ENCODE peak calls at places on chromosomes 5 and 9, in seven cellular contexts. X is IMR-90, N is HepG2, V is SK-N-SH, R is A549, H is K562, C is H1. B is an unnamed sample.

GRCh38 chr5:168892618-168893017 is 313.4 kb upstream of the PANK3 start:
- DNase-seq in C (no peak), N (no peak), H (no peak), X (no peak), R (no peak), V (no peak), B (no peak)

GRCh38 chr5:144436007-144436406 is 265.3 kb downstream of the KCTD16 start:
- DNase-seq in V (no peak), X (no peak), R (no peak), H (no peak), C (no peak), N (no peak), B (no peak)

GRCh38 chr5:116300016-116300601 is 215.3 kb downstream of the COMMD10 start:
- DNase-seq in N (no peak), X (no peak), R (no peak), V (no peak), C (no peak), H (no peak), B (no peak)

GRCh38 chr9:6827370-6827949 is 69.7 kb downstream of the KDM4C start:
- DNase-seq in H (peak; percentile 24), X (peak; percentile 54), C (peak; percentile 63), V (peak; percentile 67), R (peak; percentile 51), N (peak; percentile 71), B (peak; percentile 16)

GRCh38 chr9:108300296-108301287 is 555.2 kb downstream of the ACTL7B start:
- DNase-seq in X (no peak), V (no peak), H (no peak), N (no peak), R (no peak), C (no peak), B (no peak)

GRCh38 chr5:141597394-141597793 is 21.4 kb downstream of the DIAPH1 start:
- DNase-seq in C (no peak), R (no peak), H (no peak), N (no peak), X (no peak), V (no peak), B (no peak)

GRCh38 chr5:33195431-33196128 is 245.2 kb upstream of the TARS1 start:
- DNase-seq in N (no peak), V (no peak), C (no peak), X (peak; percentile 63), R (no peak), H (no peak), B (no peak)

GRCh38 chr5:79829260-79829659 is 139.6 kb downstream of the CMYA5 start:
- DNase-seq in X (no peak), C (peak; percentile 74), N (no peak), R (peak; percentile 17), H (no peak), V (no peak), B (no peak)

GRCh38 chr9:105912868-105913516 is 218.7 kb downstream of the TMEM38B start:
- DNase-seq in C (no peak), R (peak; percentile 8), N (no peak), H (no peak), V (no peak), X (no peak), B (no peak)

GRCh38 chr5:173629628-173630027 is 13.2 kb upstream of the BOD1 start:
- DNase-seq in H (peak; percentile 63), X (no peak), R (peak; percentile 43), V (peak; percentile 56), N (no peak), C (peak; percentile 90), B (no peak)

GRCh38 chr9:13113201-13113600 is 166.3 kb downstream of the MPDZ start:
- DNase-seq in X (peak; percentile 72), V (no peak), C (no peak), H (no peak), N (no peak), R (no peak), B (no peak)

GRCh38 chr5:35223777-35224395 is 6.4 kb downstream of the PRLR start:
- DNase-seq in R (no peak), H (no peak), N (no peak), V (peak; percentile 15), C (no peak), X (no peak), B (no peak)

GRCh38 chr5:6383376-6383775 is 5.0 kb upstream of the MED10 start:
- DNase-seq in X (no peak), V (no peak), H (no peak), C (no peak), N (peak; percentile 10), R (no peak), B (no peak)

GRCh38 chr9:127746959-127747569 is 12.0 kb upstream of the TOR2A start:
- DNase-seq in V (no peak), N (no peak), X (no peak), C (no peak), H (no peak), R (no peak), B (no peak)

GRCh38 chr5:103497782-103498181 is 64.8 kb downstream of the NUDT12 start:
- DNase-seq in H (no peak), V (no peak), N (no peak), R (no peak), C (no peak), X (no peak), B (no peak)

GRCh38 chr5:111779260-111780254 is 22.6 kb upstream of the NREP start:
- DNase-seq in N (no peak), X (peak; percentile 39), V (no peak), H (no peak), C (no peak), R (no peak), B (no peak)

GRCh38 chr5:90474235-90475107 is at the start of the genes MBLAC2 and POLR3G:
- DNase-seq in H (peak; percentile 93), V (peak; percentile 95), C (peak; percentile 97), R (peak; percentile 80), X (peak; percentile 87), N (peak; percentile 86), B (peak; percentile 77)

GRCh38 chr9:123834218-123834906 is 95.6 kb downstream of the DENND1A start:
- DNase-seq in N (no peak), X (peak; percentile 0), C (no peak), H (no peak), R (no peak), V (no peak), B (no peak)

GRCh38 chr5:5116953-5117352 is 23.2 kb upstream of the ADAMTS16 start:
- DNase-seq in V (no peak), H (no peak), N (no peak), R (no peak), X (no peak), C (no peak), B (no peak)

GRCh38 chr9:5838884-5839571 is 6.1 kb upstream of the ERMP1 start:
- DNase-seq in R (peak; percentile 96), N (peak; percentile 96), V (no peak), X (peak; percentile 64), C (no peak), H (peak; percentile 52), B (no peak)

GRCh38 chr9:129484325-129485000 is 136.4 kb downstream of the C9orf50 start:
- DNase-seq in C (no peak), H (no peak), V (no peak), R (no peak), X (no peak), N (no peak), B (no peak)

GRCh38 chr9:129481824-129482511 is 138.9 kb downstream of the C9orf50 start:
- DNase-seq in R (no peak), C (no peak), H (peak; percentile 63), X (no peak), V (no peak), N (no peak), B (no peak)

GRCh38 chr9:129481424-129481823 is 139.5 kb downstream of the C9orf50 start:
- DNase-seq in N (no peak), R (no peak), X (no peak), V (no peak), C (no peak), H (no peak), B (no peak)

GRCh38 chr9:129483467-129484324 is 137.2 kb downstream of the C9orf50 start:
- DNase-seq in C (no peak), N (no peak), V (no peak), H (peak; percentile 30), R (peak; percentile 79), X (peak; percentile 85), B (no peak)

DNA sequence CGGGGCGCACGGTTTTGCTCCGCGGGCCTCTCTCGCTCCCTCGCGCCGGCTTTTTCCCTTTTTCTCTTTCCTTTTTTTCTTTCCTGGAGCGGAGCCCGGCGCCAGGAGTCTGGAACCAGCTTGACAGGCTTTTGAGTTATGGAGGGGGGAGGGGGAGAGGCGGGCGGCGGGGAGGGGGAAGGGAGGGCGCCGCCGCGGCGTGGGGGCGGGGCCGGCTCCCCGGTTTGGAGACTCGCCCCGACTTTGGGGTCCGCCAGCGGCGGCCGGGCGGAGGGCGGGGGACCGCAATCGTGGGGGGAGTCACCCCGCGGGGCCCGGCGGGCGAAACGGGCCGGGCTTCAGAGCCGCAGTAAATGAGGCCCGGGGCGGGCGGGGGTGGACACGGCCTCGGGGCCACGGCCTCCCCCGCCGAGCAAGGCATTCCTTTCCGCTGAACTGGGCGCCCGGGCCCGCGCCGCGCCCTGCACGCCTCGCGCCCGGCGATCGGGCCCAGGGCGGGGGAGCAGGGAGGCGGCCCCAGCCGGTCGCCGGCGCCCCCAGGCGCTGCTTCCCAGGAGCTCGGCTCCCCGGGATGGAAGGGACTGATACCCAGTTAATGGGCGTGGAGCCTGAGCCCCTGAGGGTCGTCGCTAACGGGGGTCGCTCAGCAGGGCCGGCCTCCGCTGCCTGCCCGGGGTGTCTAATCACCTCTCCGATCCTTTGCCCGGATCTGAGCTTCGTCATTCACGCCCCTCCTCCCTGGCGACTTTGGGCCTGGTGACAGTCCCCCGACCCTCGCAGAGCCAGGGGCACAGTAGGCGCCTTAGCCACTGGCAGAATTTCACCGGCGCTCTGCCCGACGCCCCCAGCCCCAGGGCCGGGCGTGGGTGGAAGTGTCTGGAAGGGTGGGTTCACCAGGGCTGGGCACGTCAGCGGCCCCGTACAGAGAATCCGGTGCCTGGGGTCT is 138.1 kb downstream of the C9orf50 start:
- DNase-seq in V (peak; percentile 90), N (no peak), C (no peak), X (peak; percentile 84), H (peak; percentile 86), R (no peak), B (no peak)
- TF ChIP-seq RFX5 in V (no peak), N (no peak), C (no peak), X (no peak), H (no peak), R (peak; percentile 40), B (no peak)

DNA sequence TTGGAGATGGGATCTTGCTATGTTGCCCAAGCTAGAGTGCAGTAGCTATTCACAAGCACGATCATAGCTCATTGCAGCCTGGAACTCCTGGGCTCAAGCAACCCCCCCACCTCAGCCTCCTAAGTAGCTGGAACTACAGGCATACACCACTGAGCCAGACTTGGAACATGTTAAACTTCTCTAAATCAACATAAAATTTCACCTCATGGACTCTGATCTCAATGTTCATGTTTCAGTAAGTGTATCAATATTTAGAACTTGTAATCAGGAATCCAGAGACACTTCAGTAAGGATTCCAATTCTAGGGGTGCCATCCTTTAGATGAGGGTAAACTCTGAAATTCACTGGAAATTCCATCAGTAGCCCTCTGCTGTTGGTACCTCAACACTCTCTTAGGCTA is 6.8 kb downstream of the GNE start:
- DNase-seq in R (no peak), V (no peak), N (no peak), H (no peak), C (no peak), X (no peak), B (no peak)
- H3K9me3 ChIP-seq in R (no peaks in the 10 kb centered on the region), V (no peaks in the 10 kb centered on the region), N (no peaks in the 10 kb centered on the region), H (no peaks in the 10 kb centered on the region), C (no peaks in the 10 kb centered on the region), X (no peaks in the 10 kb centered on the region), B (no peaks in the 10 kb centered on the region)

GRCh38 chr5:68587181-68587580 is 371.6 kb downstream of the PIK3R1 start:
- DNase-seq in X (peak; percentile 23), V (no peak), H (no peak), N (no peak), C (no peak), R (no peak), B (no peak)
- TF ChIP-seq RFX5 in X (no peak), V (no peak), H (no peak), N (no peak), C (no peak), R (no peak), B (no peak)

GRCh38 chr5:145579336-145579735 is 255.8 kb downstream of the PRELID2 start:
- DNase-seq in X (no peak), V (no peak), C (no peak), R (no peak), H (no peak), N (no peak), B (no peak)
- H3K9me3 ChIP-seq in X (peaks cover 2% of the 10 kb centered on the region), V (no peaks in the 10 kb centered on the region), C (no peaks in the 10 kb centered on the region), R (no peaks in the 10 kb centered on the region), H (no peaks in the 10 kb centered on the region), N (no peaks in the 10 kb centered on the region), B (no peaks in the 10 kb centered on the region)

B was measured in GM12878.